ENCODE peak calls at places on chromosomes 4 and X, in five cellular contexts. P, A, N, M and K are unnamed samples.

GRCh38 chrX:103839404-103839803 is 7.3 kb upstream of the RAB9B start:
- DNase-seq in P (no peak), A (no peak), N (no peak), M (peak; percentile 10), K (no peak)

GRCh38 chrX:97267916-97268680 is 384.4 kb downstream of the RPA4 start:
- DNase-seq in P (no peak), A (no peak), N (no peak), M (peak; percentile 16), K (no peak)

GRCh38 chrX:111728096-111728495 is 47.1 kb downstream of the ALG13 start:
- DNase-seq in P (no peak), A (no peak), N (no peak), M (peak; percentile 29), K (no peak)

GRCh38 chr4:76199664-76200211 is 13.9 kb downstream of the SCARB2 start:
- DNase-seq in P (no peak), A (no peak), N (no peak), M (no peak), K (peak; percentile 15)

GRCh38 chr4:121736735-121737351 is 28.1 kb downstream of the SMIM43 start:
- DNase-seq in P (peak; percentile 38), A (peak; percentile 50), N (peak; percentile 67), M (peak; percentile 77), K (peak; percentile 16)

GRCh38 chrX:44873415-44874270 is 655 bp downstream of the KDM6A start:
- DNase-seq in P (peak; percentile 70), A (peak; percentile 30), N (no peak), M (peak; percentile 67), K (peak; percentile 50)

GRCh38 chr4:185778307-185778706 is 33.7 kb downstream of the SORBS2 start:
- DNase-seq in P (no peak), A (no peak), N (peak; percentile 67), M (no peak), K (no peak)

GRCh38 chr4:58760737-58761136 is 1650.6 kb upstream of the IGFBP7 start:
- DNase-seq in P (no peak), A (no peak), N (no peak), M (no peak), K (no peak)

GRCh38 chrX:3345281-3346081 is 971 bp downstream of the MXRA5 start:
- DNase-seq in P (peak; percentile 84), A (no peak), N (peak; percentile 38), M (peak; percentile 72), K (no peak)

GRCh38 chr4:54228563-54229501 is at the start of gene PDGFRA:
- DNase-seq in P (no peak), A (no peak), N (no peak), M (peak; percentile 85), K (no peak)

GRCh38 chrX:126770179-126770578 is 49.4 kb upstream of the PRR32 start:
- DNase-seq in P (peak; percentile 9), A (peak; percentile 5), N (peak; percentile 4), M (peak; percentile 0), K (no peak)

GRCh38 chrX:25650216-25650615 is 487.9 kb upstream of the MAGEB18 start:
- DNase-seq in P (no peak), A (no peak), N (peak; percentile 0), M (no peak), K (no peak)

GRCh38 chr4:108433832-108434231 is 186.5 kb upstream of the RPL34 start:
- DNase-seq in P (no peak), A (no peak), N (no peak), M (peak; percentile 59), K (no peak)

GRCh38 chr4:101667348-101667747 is 123.2 kb upstream of the BANK1 start:
- DNase-seq in P (no peak), A (no peak), N (no peak), M (peak; percentile 28), K (no peak)

GRCh38 chr4:93764647-93765246 is 63.8 kb upstream of the ATOH1 start:
- DNase-seq in P (peak; percentile 21), A (peak; percentile 46), N (peak; percentile 49), M (peak; percentile 58), K (no peak)

GRCh38 chr4:184617611-184618196 is 31.5 kb downstream of the CASP3 start:
- DNase-seq in P (no peak), A (peak; percentile 17), N (no peak), M (no peak), K (no peak)

GRCh38 chrX:150303386-150304097 is 59.6 kb upstream of the MAMLD1 start:
- DNase-seq in P (no peak), A (no peak), N (no peak), M (peak; percentile 2), K (no peak)

GRCh38 chr4:8871417-8872401 is at the start of gene HMX1:
- DNase-seq in P (no peak), A (no peak), N (peak; percentile 20), M (peak; percentile 37), K (no peak)

GRCh38 chr4:145736241-145736831 is 56.4 kb downstream of the C4orf51 start:
- DNase-seq in P (peak; percentile 66), A (no peak), N (no peak), M (peak; percentile 42), K (no peak)

GRCh38 chrX:16712116-16712824 is at the start of gene CTPS2:
- DNase-seq in P (peak; percentile 68), A (peak; percentile 82), N (peak; percentile 64), M (peak; percentile 75), K (no peak)

GRCh38 chrX:11665144-11666040 is at the start of gene ARHGAP6:
- DNase-seq in P (no peak), A (no peak), N (peak; percentile 5), M (peak; percentile 57), K (no peak)

GRCh38 chr4:84167579-84167978 is 331.5 kb downstream of the NKX6-1 start:
- DNase-seq in P (no peak), A (peak; percentile 10), N (no peak), M (peak; percentile 7), K (no peak)

GRCh38 chr4:172173206-172173605 is 360.0 kb downstream of the GALNTL6 start:
- DNase-seq in P (no peak), A (no peak), N (no peak), M (peak; percentile 10), K (no peak)

GRCh38 chr4:67087897-67088296 is 457.4 kb downstream of the CENPC start:
- DNase-seq in P (peak; percentile 36), A (peak; percentile 11), N (peak; percentile 5), M (peak; percentile 13), K (no peak)

GRCh38 chrX:18353931-18354368 is 538 bp downstream of the SCML2 start:
- DNase-seq in P (peak; percentile 13), A (peak; percentile 48), N (no peak), M (peak; percentile 30), K (peak; percentile 12)

GRCh38 chrX:23908219-23909003 is 605 bp downstream of the CXorf58 start:
- DNase-seq in P (peak; percentile 21), A (peak; percentile 21), N (no peak), M (no peak), K (no peak)

GRCh38 chrX:132491191-132491590 is 2.4 kb upstream of the MBNL3 start:
- DNase-seq in P (peak; percentile 28), A (no peak), N (no peak), M (no peak), K (no peak)

GRCh38 chrX:136251042-136251991 is at the start of gene MAP7D3:
- DNase-seq in P (peak; percentile 55), A (peak; percentile 88), N (peak; percentile 69), M (peak; percentile 80), K (peak; percentile 63)

GRCh38 chrX:8433296-8434094 is 31.1 kb upstream of the VCX3B start:
- DNase-seq in P (no peak), A (no peak), N (peak; percentile 8), M (no peak), K (no peak)

GRCh38 chr4:6095023-6095817 is 77.0 kb upstream of the C4orf50 start:
- DNase-seq in P (no peak), A (no peak), N (no peak), M (peak; percentile 35), K (no peak)

GRCh38 chr4:47771020-47771419 is 66.8 kb downstream of the CORIN start:
- DNase-seq in P (no peak), A (no peak), N (no peak), M (no peak), K (no peak)

GRCh38 chrX:40156472-40157227 is 58.9 kb upstream of the BCOR start:
- DNase-seq in P (no peak), A (no peak), N (no peak), M (no peak), K (no peak)

GRCh38 chr4:78707268-78707667 is 68.9 kb upstream of the BMP2K start:
- DNase-seq in P (no peak), A (peak; percentile 46), N (no peak), M (no peak), K (no peak)
- H3K27ac ChIP-seq in P (no peak overlapping the region), A (peak overlapping the region; percentile 19), N (no peak overlapping the region), M (no peak overlapping the region), K (no peak overlapping the region)

GRCh38 chr4:118087366-118087765 is 53.1 kb downstream of the NDST3 start:
- DNase-seq in P (no peak), A (no peak), N (no peak), M (no peak), K (no peak)
- H3K27ac ChIP-seq in P (no peak overlapping the region), A (no peak overlapping the region), N (no peak overlapping the region), M (no peak overlapping the region), K (no peak overlapping the region)

DNA sequence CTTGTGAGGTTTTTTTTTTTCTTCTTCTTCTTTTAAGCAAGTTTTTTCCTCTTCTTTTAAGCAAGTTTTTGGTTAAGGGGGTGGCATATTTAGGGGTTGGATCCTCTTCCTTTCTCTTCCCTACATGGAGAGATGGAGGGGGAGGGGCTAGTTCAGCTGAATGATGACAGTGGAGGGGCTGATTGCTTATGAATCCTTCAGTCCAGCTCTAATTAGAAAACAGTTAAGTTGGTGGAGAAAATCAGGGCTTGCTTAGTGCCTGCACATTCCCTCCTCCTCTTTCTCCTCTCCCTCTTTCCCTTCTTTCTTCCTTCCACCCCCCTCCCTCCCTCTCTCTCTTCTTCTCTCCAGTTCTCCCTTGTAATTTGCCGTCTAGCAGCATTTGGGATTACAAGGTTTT is 4.4 kb upstream of the HAND2 start:
- DNase-seq in P (no peak), A (no peak), N (no peak), M (peak; percentile 26), K (no peak)
- H3K27ac ChIP-seq in P (no peak overlapping the region), A (no peak overlapping the region), N (no peak overlapping the region), M (no peak overlapping the region), K (no peak overlapping the region)

GRCh38 chrX:48480583-48480982 is 4.6 kb downstream of the FTSJ1 start:
- DNase-seq in P (no peak), A (no peak), N (no peak), M (no peak), K (no peak)
- H3K27ac ChIP-seq in P (no peak overlapping the region), A (no peak overlapping the region), N (no peak overlapping the region), M (no peak overlapping the region), K (no peak overlapping the region)

DNA sequence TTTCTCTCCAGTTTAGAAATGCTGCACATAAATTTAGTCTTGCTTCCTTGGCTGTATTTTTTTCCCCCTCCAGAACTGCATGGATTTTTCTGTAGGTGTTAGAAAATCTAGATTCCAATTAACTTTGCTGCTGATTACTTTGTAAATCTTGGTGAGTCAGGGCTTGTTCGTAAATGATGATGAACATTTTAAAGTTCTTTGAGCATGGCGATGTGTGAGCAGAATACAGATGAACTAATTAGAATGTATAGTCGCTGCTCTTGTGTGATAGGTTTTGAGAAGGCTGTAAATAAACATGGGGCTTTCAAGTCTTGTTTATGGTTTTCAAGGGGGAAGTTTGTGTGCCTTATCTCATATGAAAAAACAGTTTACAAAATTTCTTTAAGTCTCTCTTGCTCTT is 23.3 kb downstream of the LIMCH1 start:
- DNase-seq in P (no peak), A (no peak), N (no peak), M (no peak), K (no peak)
- H3K27ac ChIP-seq in P (no peak overlapping the region), A (no peak overlapping the region), N (no peak overlapping the region), M (no peak overlapping the region), K (no peak overlapping the region)